ENCODE peak calls at places on chromosome 5, in four cellular contexts. W is CD8-positive, alpha-beta memory T cell; G is CD4-positive, CD25-positive, alpha-beta regulatory T cell; K is HCT116. N is an unnamed sample. For H3K4me1, the result is how much of the 10 kb centered on the place peaks cover.

GRCh38 chr5:55591671-55592070 is 56.9 kb upstream of the PLPP1 start:
- DNase-seq in K (no peak), W (no peak), G (no peak), N (no peak)

GRCh38 chr5:96384353-96384752 is 48.7 kb downstream of the PCSK1 start:
- DNase-seq in W (no peak), G (no peak), K (peak), N (no peak)

GRCh38 chr5:164051745-164052144 is 546.3 kb downstream of the MAT2B start:
- DNase-seq in K (no peak), G (no peak), W (no peak), N (no peak)

GRCh38 chr5:154238776-154239481 is 48.4 kb downstream of the GALNT10 start:
- DNase-seq in K (no peak), G (no peak), W (no peak), N (no peak)

GRCh38 chr5:112687306-112687705 is 50.4 kb upstream of the APC start:
- DNase-seq in G (no peak), W (no peak), K (no peak), N (no peak)

GRCh38 chr5:14039063-14039462 is 94.6 kb upstream of the DNAH5 start:
- DNase-seq in K (peak), G (no peak), W (no peak), N (no peak)

GRCh38 chr5:147743686-147744332 is 38.7 kb downstream of the JAKMIP2 start:
- DNase-seq in W (no peak), G (no peak), K (no peak), N (no peak)

GRCh38 chr5:43231977-43232376 is 40.0 kb downstream of the NIM1K start:
- DNase-seq in G (no peak), W (no peak), K (peak), N (no peak)

GRCh38 chr5:41637869-41638268 is 127.5 kb upstream of the PLCXD3 start:
- DNase-seq in K (peak), W (no peak), G (no peak), N (no peak)

GRCh38 chr5:119330367-119331183 is 25.2 kb upstream of the TNFAIP8 start:
- DNase-seq in W (peak), K (no peak), G (peak), N (no peak)

GRCh38 chr5:110865400-110866094 is 126.7 kb downstream of the SLC25A46 start:
- DNase-seq in W (no peak), G (no peak), K (peak), N (no peak)

GRCh38 chr5:160970605-160971191 is 118.7 kb upstream of the ATP10B start:
- DNase-seq in W (no peak), K (no peak), G (no peak), N (no peak)

GRCh38 chr5:40446910-40447309 is 232.8 kb upstream of the PTGER4 start:
- DNase-seq in W (no peak), G (no peak), K (no peak), N (no peak)

GRCh38 chr5:40554794-40555193 is 124.9 kb upstream of the PTGER4 start:
- DNase-seq in G (no peak), W (no peak), K (no peak), N (no peak)

GRCh38 chr5:176545737-176546509 is 3.2 kb upstream of the CDHR2 start:
- DNase-seq in K (no peak), G (no peak), W (no peak), N (no peak)

GRCh38 chr5:112762113-112762810 is 24.6 kb downstream of the APC start:
- DNase-seq in W (no peak), K (no peak), G (no peak), N (no peak)

GRCh38 chr5:177327539-177328522 is 16.1 kb upstream of the MXD3 start:
- DNase-seq in K (no peak), W (peak), G (no peak), N (no peak)

GRCh38 chr5:39662945-39663344 is 238.2 kb upstream of the DAB2 start:
- DNase-seq in G (no peak), W (no peak), K (no peak), N (no peak)

GRCh38 chr5:64744914-64745313 is 23.6 kb downstream of the SREK1IP1 start:
- DNase-seq in W (no peak), G (no peak), K (no peak), N (no peak)

GRCh38 chr5:120808135-120808534 is 344.0 kb downstream of the PRR16 start:
- DNase-seq in K (no peak), G (no peak), W (no peak), N (no peak)

GRCh38 chr5:133702773-133703770 is 90.7 kb upstream of the FSTL4 start:
- DNase-seq in W (no peak), G (no peak), K (no peak), N (no peak)

GRCh38 chr5:36870399-36871040 is 6.0 kb upstream of the NIPBL start:
- DNase-seq in W (peak), K (peak), G (no peak), N (no peak)

GRCh38 chr5:158559066-158559465 is 540.6 kb downstream of the EBF1 start:
- DNase-seq in K (no peak), G (no peak), W (no peak), N (no peak)

GRCh38 chr5:130549884-130550552 is 615.0 kb downstream of the HINT1 start:
- DNase-seq in W (no peak), K (peak), G (no peak), N (no peak)

GRCh38 chr5:142821733-142822487 is 51.7 kb downstream of the ARHGAP26 start:
- DNase-seq in W (no peak), G (no peak), K (peak), N (no peak)

GRCh38 chr5:179542170-179542569 is 8.2 kb upstream of the RUFY1 start:
- DNase-seq in G (no peak), K (no peak), W (no peak), N (no peak)

GRCh38 chr5:150303660-150304411 is 1.1 kb upstream of the ARSI start:
- DNase-seq in K (no peak), G (no peak), W (no peak), N (no peak)

GRCh38 chr5:131323378-131323777 is 59.5 kb downstream of the CDC42SE2 start:
- DNase-seq in G (no peak), K (no peak), W (no peak), N (no peak)

GRCh38 chr5:127227881-127228280 is 62.7 kb upstream of the MEGF10 start:
- DNase-seq in W (no peak), K (no peak), G (no peak), N (no peak)

GRCh38 chr5:177457239-177458121 is 10.9 kb downstream of the PRR7 start:
- DNase-seq in K (peak), W (peak), G (peak), N (peak)

GRCh38 chr5:40746703-40747102 is 9.1 kb downstream of the TTC33 start:
- DNase-seq in G (no peak), W (no peak), K (no peak), N (no peak)

GRCh38 chr5:128966375-128966774 is 1.1 kb downstream of the SLC27A6 start:
- DNase-seq in W (no peak), K (no peak), G (no peak), N (no peak)

GRCh38 chr5:128965638-128966302 is 482 bp downstream of the SLC27A6 start:
- DNase-seq in W (no peak), G (no peak), K (no peak), N (no peak)

GRCh38 chr5:128966846-128967245 is 1.6 kb downstream of the SLC27A6 start:
- DNase-seq in K (no peak), W (no peak), G (no peak), N (no peak)

GRCh38 chr5:128965011-128965637 is at the start of gene SLC27A6:
- DNase-seq in G (no peak), W (no peak), K (peak), N (no peak)

GRCh38 chr5:128962211-128962610 is 3.1 kb upstream of the SLC27A6 start:
- DNase-seq in K (no peak), W (no peak), G (no peak), N (no peak)
- H3K4me1 ChIP-seq in K (under half), W (under half), G (under half), N (under half)

GRCh38 chr5:171309276-171309525 is 153 bp downstream of the TLX3 start:
- DNase-seq in G (no peak), W (no peak), K (no peak), N (no peak)
- H3K4me1 ChIP-seq in G (under half), W (under half), K (under half), N (under half)

DNA sequence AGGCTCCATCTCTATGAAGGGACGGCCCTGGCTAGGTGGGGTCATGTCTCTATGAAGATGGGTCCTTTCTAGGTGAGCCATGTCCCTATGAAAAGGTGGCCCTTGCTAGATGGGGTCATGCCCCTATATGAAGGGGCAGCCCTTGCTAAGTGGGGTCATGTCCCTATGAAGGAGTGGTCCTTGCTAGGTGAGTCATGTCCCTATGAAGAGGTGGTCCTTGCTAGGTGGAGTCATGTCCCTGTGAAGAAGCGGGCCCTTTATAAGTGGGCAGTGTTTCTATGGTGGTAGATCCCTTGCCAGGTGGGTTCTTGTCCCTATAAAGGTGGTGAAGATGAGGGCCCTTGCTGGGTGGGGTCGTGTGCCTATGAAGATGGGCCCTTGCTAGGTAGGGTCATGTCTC is 283.0 kb upstream of the IRX2 start:
- DNase-seq in W (no peak), K (no peak), G (no peak), N (no peak)
- H3K4me1 ChIP-seq in W (under half), K (under half), G (under half), N (under half)

GRCh38 chr5:54519083-54519541 is 1.6 kb downstream of the SNX18 start:
- DNase-seq in K (no peak), W (no peak), G (no peak), N (no peak)
- H3K4me1 ChIP-seq in K (under half), W (half or more), G (under half), N (half or more)

DNA sequence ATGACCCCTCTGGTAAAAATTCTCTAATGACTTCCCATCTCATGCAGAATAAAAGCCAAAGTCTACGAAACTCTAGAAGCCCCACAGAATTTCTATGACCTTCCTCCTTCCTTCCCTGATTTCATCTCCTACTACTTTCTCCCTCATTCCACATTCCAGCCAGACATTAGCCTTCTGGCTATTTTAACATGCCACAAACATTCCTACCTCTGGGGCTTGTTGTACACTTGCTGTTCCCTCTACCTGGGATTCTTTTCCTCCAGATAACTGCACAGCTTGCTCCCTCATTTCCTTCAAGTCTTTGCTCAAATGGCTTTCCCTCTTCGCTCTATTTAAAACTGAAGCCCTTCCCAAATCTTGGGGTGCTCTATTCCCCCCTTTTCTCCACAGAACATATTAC is 60.1 kb downstream of the FBXW11 start:
- DNase-seq in K (no peak), W (no peak), G (no peak), N (no peak)
- H3K4me1 ChIP-seq in K (under half), W (under half), G (under half), N (under half)

GRCh38 chr5:139635606-139636206 is 12.4 kb upstream of the CXXC5 start:
- DNase-seq in W (peak), G (no peak), K (no peak), N (no peak)

GRCh38 chr5:139636207-139636792 is 11.8 kb upstream of the CXXC5 start:
- DNase-seq in K (no peak), G (peak), W (peak), N (no peak)

GRCh38 chr5:139637438-139638089 is 10.6 kb upstream of the CXXC5 start:
- DNase-seq in K (no peak), W (peak), G (peak), N (no peak)

GRCh38 chr5:139638090-139638735 is 9.9 kb upstream of the CXXC5 start:
- DNase-seq in W (no peak), G (no peak), K (no peak), N (no peak)

DNA sequence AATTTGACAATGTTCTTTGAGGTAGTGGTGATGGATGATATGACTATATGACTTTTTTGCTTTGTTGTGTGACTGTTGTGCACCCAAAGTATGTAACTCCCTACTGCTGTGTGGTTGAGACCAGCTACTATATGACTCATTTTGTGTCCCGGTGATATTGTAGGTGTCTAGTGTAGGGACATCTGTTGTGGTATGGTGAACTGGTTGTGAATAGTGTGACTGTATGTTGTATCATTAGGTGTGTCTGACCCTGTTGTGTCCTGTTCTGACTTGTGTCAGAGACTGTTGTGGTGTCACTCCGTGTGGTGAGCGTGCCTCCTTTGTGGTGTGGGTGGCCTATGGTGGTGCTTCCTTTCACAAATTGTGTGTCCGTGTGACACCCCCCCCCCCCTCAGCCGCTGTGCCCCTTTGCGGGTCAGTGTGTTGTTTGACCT is 11.2 kb upstream of the CXXC5 start:
- DNase-seq in K (no peak), G (no peak), W (no peak), N (no peak)
- H3K4me1 ChIP-seq in K (half or more), G (under half), W (under half), N (under half)

GRCh38 chr5:609088-609370 is 3.1 kb upstream of the CEP72 start:
- DNase-seq in W (no peak), G (no peak), K (no peak), N (no peak)

GRCh38 chr5:607541-608285 is 4.4 kb upstream of the CEP72 start:
- DNase-seq in G (no peak), K (no peak), W (no peak), N (no peak)

GRCh38 chr5:609506-609905 is 2.6 kb upstream of the CEP72 start:
- DNase-seq in K (no peak), W (no peak), G (no peak), N (no peak)

GRCh38 chr5:610011-610743 is 2.0 kb upstream of the CEP72 start:
- DNase-seq in G (no peak), W (no peak), K (no peak), N (no peak)

DNA sequence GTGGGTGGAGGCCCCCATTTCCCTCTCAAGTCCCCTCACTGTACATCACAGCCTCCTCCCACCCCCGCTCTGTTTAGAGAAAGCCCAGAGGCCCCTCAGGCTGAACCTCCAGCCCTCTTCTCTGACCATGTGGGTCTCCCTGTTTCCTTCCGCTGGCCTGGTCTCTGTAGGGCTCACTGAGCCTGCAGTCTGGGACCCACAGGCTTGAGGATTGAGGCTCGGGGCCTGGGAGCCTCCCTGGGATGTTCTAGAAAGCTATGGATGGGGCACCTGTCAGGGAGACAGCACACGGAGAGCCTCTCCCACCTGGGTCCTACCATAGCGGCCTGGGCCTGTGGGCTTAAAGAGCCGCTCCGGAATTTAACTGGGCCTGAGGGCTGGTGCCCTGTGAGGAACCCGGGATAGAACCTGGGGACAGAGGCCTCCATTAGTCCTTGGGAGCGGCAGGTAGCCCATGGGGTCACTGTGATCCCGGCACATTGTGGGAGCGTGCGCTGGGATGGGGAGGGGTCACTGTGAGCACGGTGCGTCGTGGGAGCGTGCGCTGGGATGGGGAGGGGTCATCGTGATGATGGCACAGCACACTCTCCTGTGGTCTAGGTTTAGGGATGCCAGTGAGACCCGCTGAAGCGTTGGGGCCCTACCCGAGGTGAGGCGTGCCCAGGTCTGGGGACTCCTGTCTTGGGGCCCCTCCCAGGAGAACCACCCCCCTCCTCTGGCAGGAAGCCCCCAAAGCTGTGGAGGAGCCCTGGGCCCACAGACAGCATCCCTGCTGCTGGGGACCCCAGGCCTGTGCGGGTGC is 3.7 kb upstream of the CEP72 start:
- DNase-seq in G (no peak), W (no peak), K (no peak), N (no peak)
- H3K4me1 ChIP-seq in G (under half), W (under half), K (under half), N (under half)

GRCh38 chr5:123530728-123531127 is 18.8 kb downstream of the CSNK1G3 start:
- DNase-seq in G (no peak), W (no peak), K (no peak), N (no peak)

GRCh38 chr5:123524146-123524545 is 12.2 kb downstream of the CSNK1G3 start:
- DNase-seq in K (no peak), W (no peak), G (no peak), N (no peak)

GRCh38 chr5:123527190-123527589 is 15.2 kb downstream of the CSNK1G3 start:
- DNase-seq in K (no peak), G (no peak), W (no peak), N (no peak)

GRCh38 chr5:123528059-123528458 is 16.1 kb downstream of the CSNK1G3 start:
- DNase-seq in K (no peak), W (no peak), G (no peak), N (no peak)

GRCh38 chr5:123528878-123529277 is 16.9 kb downstream of the CSNK1G3 start:
- DNase-seq in G (no peak), W (no peak), K (no peak), N (no peak)
- H3K4me1 ChIP-seq in G (under half), W (under half), K (under half), N (under half)

N was measured in esophagus squamous epithelium.